ENCODE peak calls at places on chromosomes 13 and 19, in eight cellular contexts. P is lung, F is tibial artery, V is right atrium auricular region, T is neural progenitor cell, I is uterus, U is aorta, E is endothelial cell of umbilical vein. Z is an unnamed sample.

GRCh38 chr13:65540064-65540635 is 1690.0 kb downstream of the PCDH9 start:
- DNase-seq in F (no peak), U (no peak), T (no peak), V (no peak), I (no peak), E (no peak), P (no peak), Z (no peak)

GRCh38 chr19:5048091-5048726 is 79.3 kb downstream of the KDM4B start:
- DNase-seq in V (peak; percentile 76), F (peak; percentile 69), U (peak; percentile 93), P (peak; percentile 67), T (peak; percentile 90), I (peak; percentile 87), E (peak; percentile 69), Z (peak; percentile 71)

GRCh38 chr13:43767351-43767901 is 19.3 kb downstream of the ENOX1 start:
- DNase-seq in T (no peak), P (no peak), E (no peak), I (peak; percentile 19), V (no peak), F (peak; percentile 21), U (no peak), Z (no peak)

GRCh38 chr19:28422791-28423650 is 789.9 kb downstream of the UQCRFS1 start:
- DNase-seq in T (no peak), U (no peak), E (no peak), F (no peak), I (no peak), P (no peak), V (no peak), Z (no peak)

GRCh38 chr13:107585466-107585865 is 629.9 kb downstream of the LIG4 start:
- DNase-seq in U (no peak), P (no peak), E (peak; percentile 78), I (no peak), T (no peak), F (no peak), V (no peak), Z (peak; percentile 9)

GRCh38 chr13:20359335-20359734 is 127.2 kb upstream of the GJB6 start:
- DNase-seq in T (no peak), P (no peak), V (no peak), E (no peak), I (no peak), U (no peak), F (no peak), Z (no peak)

GRCh38 chr19:4556574-4557185 is 2.8 kb downstream of the SEMA6B start:
- DNase-seq in P (no peak), F (no peak), T (peak; percentile 48), I (no peak), E (peak; percentile 43), U (no peak), V (no peak), Z (no peak)

GRCh38 chr13:103758222-103758621 is 692.0 kb upstream of the SLC10A2 start:
- DNase-seq in V (no peak), T (no peak), F (no peak), U (no peak), I (no peak), P (no peak), E (no peak), Z (no peak)

GRCh38 chr19:16325671-16326400 is 1.2 kb downstream of the KLF2 start:
- DNase-seq in E (peak; percentile 29), P (peak; percentile 57), I (peak; percentile 53), V (no peak), U (peak; percentile 87), F (no peak), T (peak; percentile 86), Z (peak; percentile 78)

GRCh38 chr19:40365613-40366401 is 17.3 kb downstream of the PLD3 start:
- DNase-seq in P (peak; percentile 78), F (peak; percentile 55), I (peak; percentile 74), E (peak; percentile 89), T (peak; percentile 91), U (peak; percentile 90), V (no peak), Z (peak; percentile 16)

GRCh38 chr19:4043966-4044365 is 22.7 kb downstream of the ZBTB7A start:
- DNase-seq in I (no peak), E (no peak), T (no peak), V (no peak), P (no peak), U (no peak), F (no peak), Z (no peak)

DNA sequence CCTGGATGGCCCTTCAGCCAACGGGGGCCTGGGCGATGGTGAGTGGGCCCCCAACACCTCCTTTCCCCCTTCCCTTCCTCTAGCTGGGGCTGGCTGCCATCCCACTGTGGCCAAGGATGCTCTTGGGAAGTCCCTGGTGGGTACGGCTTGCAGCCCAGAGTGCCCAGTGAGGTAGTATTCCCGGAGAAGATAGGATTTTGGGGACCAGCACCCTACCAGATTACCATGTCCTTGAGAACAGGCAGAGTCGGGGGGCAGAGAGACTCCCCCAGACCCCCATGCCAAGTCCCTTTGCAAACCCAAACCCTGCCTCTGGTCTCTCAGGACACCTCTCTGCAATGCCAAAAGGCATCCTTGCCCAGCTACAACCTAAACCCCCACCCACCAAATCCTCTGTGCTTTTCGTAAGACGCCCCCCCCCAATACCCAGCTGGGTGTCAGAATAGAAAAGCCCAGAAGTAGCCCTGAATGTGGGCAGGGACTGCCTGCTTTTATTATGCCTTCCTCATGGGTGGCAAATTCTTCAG is 1.7 kb downstream of the HIF3A start:
- DNase-seq in E (peak; percentile 18), T (no peak), F (no peak), P (no peak), U (no peak), V (no peak), I (no peak), Z (no peak)
- H3K27ac ChIP-seq in E (peak overlapping the region; percentile 25), T (no peak overlapping the region), F (peak overlapping the region; percentile 96), P (peak overlapping the region; percentile 88), U (peak overlapping the region; percentile 7), V (peak overlapping the region; percentile 96), I (peak overlapping the region; percentile 95), Z (peak overlapping the region; percentile 76)

GRCh38 chr13:110246530-110246929 is 60.4 kb downstream of the COL4A1 start:
- DNase-seq in E (no peak), F (no peak), V (no peak), P (no peak), I (peak; percentile 13), T (no peak), U (no peak), Z (no peak)
- H3K27ac ChIP-seq in E (no peak overlapping the region), F (peak overlapping the region; percentile 91), V (peak overlapping the region; percentile 81), P (peak overlapping the region; percentile 61), I (peak overlapping the region; percentile 91), T (no peak overlapping the region), U (no peak overlapping the region), Z (no peak overlapping the region)

GRCh38 chr13:52165410-52165809 is 6.0 kb upstream of the NEK3 start:
- DNase-seq in V (no peak), E (peak; percentile 5), F (no peak), P (no peak), I (no peak), U (no peak), T (no peak), Z (no peak)
- H3K27ac ChIP-seq in V (no peak overlapping the region), E (no peak overlapping the region), F (no peak overlapping the region), P (no peak overlapping the region), I (no peak overlapping the region), U (no peak overlapping the region), T (no peak overlapping the region), Z (no peak overlapping the region)

GRCh38 chr13:101523154-101523669 is 70.7 kb downstream of the ITGBL1 start:
- DNase-seq in T (no peak), E (no peak), U (no peak), V (no peak), F (no peak), I (no peak), P (no peak), Z (no peak)
- H3K27ac ChIP-seq in T (no peak overlapping the region), E (no peak overlapping the region), U (peak overlapping the region; percentile 22), V (no peak overlapping the region), F (peak overlapping the region; percentile 63), I (no peak overlapping the region), P (no peak overlapping the region), Z (no peak overlapping the region)

DNA sequence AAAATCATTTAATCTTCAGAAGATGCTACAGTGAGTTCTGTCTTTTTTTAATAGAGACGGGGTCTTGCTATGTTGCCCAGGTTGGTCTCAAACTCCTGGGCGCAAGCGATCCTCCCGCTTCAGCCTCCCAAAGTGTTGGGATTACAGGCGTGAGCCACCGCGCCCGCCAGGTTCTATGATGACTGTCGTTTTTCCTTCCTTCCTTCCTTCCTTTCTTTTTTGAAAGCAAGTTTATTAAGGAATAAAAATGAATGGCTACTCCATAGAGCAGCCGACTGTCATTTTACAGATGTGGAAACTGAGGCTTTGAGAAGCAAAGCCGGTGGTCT is 511 bp upstream of the GAMT start:
- DNase-seq in F (no peak), U (no peak), P (no peak), V (no peak), T (no peak), E (no peak), I (no peak), Z (no peak)
- H3K27ac ChIP-seq in F (no peak overlapping the region), U (no peak overlapping the region), P (no peak overlapping the region), V (peak overlapping the region; percentile 81), T (no peak overlapping the region), E (no peak overlapping the region), I (no peak overlapping the region), Z (no peak overlapping the region)

DNA sequence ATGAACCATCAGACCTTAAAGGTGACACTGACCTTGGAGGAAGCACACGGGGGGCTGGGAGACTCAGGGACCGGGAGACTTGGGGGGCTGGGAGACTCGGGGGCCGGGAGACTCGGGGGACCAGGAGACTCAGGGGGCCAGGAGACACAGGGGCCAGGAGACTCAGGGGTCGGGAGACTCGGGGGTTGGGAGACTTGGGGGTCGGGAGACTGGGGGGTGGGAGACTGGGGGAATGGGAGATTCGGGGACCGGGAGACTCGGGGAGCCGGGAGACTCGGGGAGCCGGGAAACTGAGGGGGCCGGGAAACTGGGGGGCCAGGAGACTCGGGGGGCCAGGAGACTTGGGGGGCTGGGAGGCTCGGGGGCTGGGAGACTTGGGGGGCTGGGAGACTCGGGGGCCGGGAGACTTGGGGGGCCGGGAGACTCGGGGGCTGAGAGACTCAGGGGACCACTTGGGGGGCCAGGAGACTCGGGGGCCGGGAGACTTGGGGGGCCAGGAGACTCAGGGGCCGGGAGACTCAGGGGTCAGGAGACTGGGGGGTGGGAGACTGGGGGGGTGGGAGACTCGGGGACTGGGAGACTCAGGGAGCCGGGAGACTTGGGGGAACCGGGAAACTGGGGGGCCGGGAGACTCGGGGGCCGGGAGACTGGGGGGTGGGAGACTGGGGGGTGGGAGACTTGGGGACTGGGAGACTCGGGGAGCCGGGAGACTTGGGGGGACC is 62.9 kb downstream of the RASA3 start:
- DNase-seq in F (peak; percentile 20), V (no peak), T (no peak), U (peak; percentile 65), I (no peak), P (no peak), E (no peak), Z (no peak)
- H3K27ac ChIP-seq in F (peak overlapping the region; percentile 98), V (peak overlapping the region; percentile 90), T (no peak overlapping the region), U (no peak overlapping the region), I (peak overlapping the region; percentile 98), P (peak overlapping the region; percentile 75), E (peak overlapping the region; percentile 57), Z (no peak overlapping the region)

GRCh38 chr19:51607077-51607476 is 23.1 kb downstream of the SIGLEC5 start:
- DNase-seq in U (no peak), V (no peak), E (no peak), T (no peak), P (no peak), I (no peak), F (no peak), Z (no peak)
- H3K27ac ChIP-seq in U (no peak overlapping the region), V (no peak overlapping the region), E (no peak overlapping the region), T (no peak overlapping the region), P (no peak overlapping the region), I (no peak overlapping the region), F (no peak overlapping the region), Z (no peak overlapping the region)

DNA sequence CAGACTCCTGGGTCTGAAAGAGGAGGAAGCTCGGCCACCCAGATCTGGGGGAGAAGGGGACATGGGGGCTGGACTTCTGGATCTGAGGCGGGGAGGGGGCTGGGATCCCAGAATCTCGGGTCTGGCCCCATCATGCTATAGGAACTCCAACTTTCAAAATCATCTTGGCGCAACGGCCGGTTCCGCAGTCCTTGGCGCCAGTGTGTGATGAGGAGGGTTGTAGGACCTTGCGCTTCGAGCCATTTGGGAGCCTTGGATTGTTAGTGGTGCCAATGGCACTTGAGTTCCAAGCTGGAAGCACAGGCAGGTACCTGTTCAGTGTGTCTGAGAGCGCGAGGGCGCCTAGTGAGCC is 324 bp downstream of the RUVBL2 start:
- DNase-seq in V (no peak), I (no peak), T (no peak), P (no peak), E (no peak), F (no peak), U (peak; percentile 77), Z (no peak)
- H3K27ac ChIP-seq in V (peak overlapping the region; percentile 91), I (peak overlapping the region; percentile 97), T (no peak overlapping the region), P (peak overlapping the region; percentile 85), E (peak overlapping the region; percentile 61), F (peak overlapping the region; percentile 98), U (no peak overlapping the region), Z (peak overlapping the region; percentile 10)

Z was measured in pancreas.